ENCODE peak calls at places on chromosome 16, in nine cellular contexts. R, H, M, J, G, I, E, O and F are unnamed samples.
A peak's percentile ranks its signal among the peaks of the same experiment; 100 is the strongest.

GRCh38 chr16:81583893-81584705 is 139.5 kb downstream of the CMIP start:
- DNase-seq in J (no peak), M (peak; percentile 82), H (peak; percentile 76), O (no peak), R (no peak), G (no peak), E (no peak), I (no peak), F (no peak)

GRCh38 chr16:54921229-54921824 is 9.3 kb upstream of the IRX5 start:
- DNase-seq in M (no peak), O (no peak), R (no peak), H (no peak), E (no peak), G (no peak), I (no peak), J (no peak), F (no peak)

GRCh38 chr16:87107221-87107620 is 210.0 kb downstream of the C16orf95 start:
- DNase-seq in E (no peak), H (no peak), J (no peak), I (no peak), G (no peak), M (no peak), O (no peak), R (no peak), F (no peak)

GRCh38 chr16:12089492-12090161 is 113.1 kb downstream of the SNX29 start:
- DNase-seq in I (no peak), E (peak; percentile 67), R (peak; percentile 34), G (no peak), O (peak; percentile 73), H (no peak), M (peak; percentile 81), J (peak; percentile 35), F (no peak)

GRCh38 chr16:85370881-85371651 is 242.1 kb upstream of the GSE1 start:
- DNase-seq in G (no peak), H (no peak), E (peak; percentile 89), M (no peak), R (no peak), J (peak; percentile 76), I (no peak), O (no peak), F (no peak)

GRCh38 chr16:4481526-4481925 is 5.3 kb downstream of the HMOX2 start:
- DNase-seq in O (no peak), R (no peak), G (no peak), H (no peak), E (no peak), I (no peak), J (no peak), M (no peak), F (no peak)

GRCh38 chr16:81885976-81886586 is 107.0 kb downstream of the PLCG2 start:
- DNase-seq in E (no peak), R (peak; percentile 19), H (no peak), G (no peak), J (no peak), M (peak; percentile 16), I (no peak), O (peak; percentile 40), F (no peak)

GRCh38 chr16:4193920-4194319 is 48.0 kb downstream of the SRL start:
- DNase-seq in J (no peak), M (no peak), G (no peak), E (no peak), H (no peak), I (no peak), R (no peak), O (no peak), F (no peak)

GRCh38 chr16:74768239-74768638 is 6.4 kb downstream of the FA2H start:
- DNase-seq in M (no peak), G (no peak), I (no peak), E (no peak), J (no peak), O (no peak), H (no peak), R (no peak), F (no peak)

GRCh38 chr16:72891291-72892227 is 156.4 kb downstream of the ZFHX3 start:
- DNase-seq in I (no peak), E (no peak), R (no peak), M (no peak), J (no peak), H (no peak), G (no peak), O (no peak), F (no peak)

GRCh38 chr16:84786605-84787302 is 33.0 kb upstream of the CRISPLD2 start:
- DNase-seq in G (peak; percentile 55), I (no peak), E (peak; percentile 70), J (no peak), M (no peak), O (no peak), H (no peak), R (peak; percentile 28), F (peak; percentile 27)

GRCh38 chr16:31561698-31562233 is 34.1 kb downstream of the AHSP start:
- DNase-seq in O (no peak), M (no peak), E (no peak), R (no peak), J (no peak), H (no peak), I (no peak), G (no peak), F (no peak)

GRCh38 chr16:27315333-27316037 is 1.7 kb downstream of the IL4R start:
- DNase-seq in J (no peak), M (peak; percentile 65), G (peak; percentile 87), R (peak; percentile 75), I (peak; percentile 46), H (peak; percentile 29), E (peak; percentile 85), O (peak; percentile 89), F (peak; percentile 85)

GRCh38 chr16:73713301-73713700 is 583.3 kb upstream of the PSMD7 start:
- DNase-seq in G (no peak), I (no peak), O (no peak), M (no peak), H (no peak), J (no peak), R (no peak), E (no peak), F (no peak)

GRCh38 chr16:78303946-78304345 is 204.5 kb downstream of the WWOX start:
- DNase-seq in E (no peak), M (no peak), O (no peak), J (no peak), H (no peak), I (no peak), R (no peak), G (no peak), F (no peak)

GRCh38 chr16:87671221-87671620 is 68.9 kb downstream of the JPH3 start:
- DNase-seq in J (no peak), O (no peak), H (no peak), M (no peak), I (no peak), G (no peak), E (no peak), R (no peak), F (no peak)

GRCh38 chr16:49201118-49201517 is 80.5 kb downstream of the CBLN1 start:
- DNase-seq in H (no peak), G (no peak), R (no peak), E (no peak), J (no peak), M (no peak), O (no peak), I (no peak), F (no peak)

GRCh38 chr16:87626401-87626800 is 24.1 kb downstream of the JPH3 start:
- DNase-seq in E (no peak), O (no peak), G (no peak), H (no peak), J (no peak), I (no peak), R (no peak), M (no peak), F (no peak)

GRCh38 chr16:15865742-15866141 is 8.9 kb upstream of the MYH11 start:
- DNase-seq in H (no peak), G (no peak), O (no peak), J (no peak), R (no peak), M (peak; percentile 73), E (no peak), I (no peak), F (no peak)

GRCh38 chr16:83666449-83666848 is 141.3 kb upstream of the HSBP1 start:
- DNase-seq in E (no peak), J (no peak), M (no peak), O (no peak), H (no peak), G (no peak), I (no peak), R (no peak), F (no peak)

GRCh38 chr16:46883353-46883689 is 841 bp upstream of the GPT2 start:
- DNase-seq in J (no peak), E (no peak), R (no peak), I (no peak), O (no peak), H (no peak), G (no peak), M (no peak), F (no peak)
- TF ChIP-seq POLR2A in J (no peak), E (no peak), R (no peak), I (no peak), O (no peak), H (no peak), G (no peak), M (no peak), F (no peak)

GRCh38 chr16:88943741-88944140 is 33.3 kb downstream of the CBFA2T3 start:
- DNase-seq in E (no peak), O (no peak), M (no peak), R (no peak), G (no peak), I (no peak), H (peak; percentile 16), J (no peak), F (no peak)
- H3K27me3 ChIP-seq in E (peaks cover 40% of the 10 kb centered on the region), O (peaks cover 27% of the 10 kb centered on the region), M (peaks cover 70% of the 10 kb centered on the region), R (no peaks in the 10 kb centered on the region), G (peaks cover 54% of the 10 kb centered on the region), I (peaks cover 8% of the 10 kb centered on the region), H (peaks cover 17% of the 10 kb centered on the region), J (no peaks in the 10 kb centered on the region), F (peaks cover 12% of the 10 kb centered on the region)

GRCh38 chr16:6446370-6446769 is 886.3 kb upstream of the RBFOX1 start:
- DNase-seq in R (no peak), J (no peak), M (no peak), G (no peak), H (no peak), E (no peak), O (no peak), I (no peak), F (no peak)
- TF ChIP-seq CTCF in R (no peak), J (no peak), M (no peak), G (no peak), H (no peak), E (no peak), O (no peak), I (no peak), F (no peak)

DNA sequence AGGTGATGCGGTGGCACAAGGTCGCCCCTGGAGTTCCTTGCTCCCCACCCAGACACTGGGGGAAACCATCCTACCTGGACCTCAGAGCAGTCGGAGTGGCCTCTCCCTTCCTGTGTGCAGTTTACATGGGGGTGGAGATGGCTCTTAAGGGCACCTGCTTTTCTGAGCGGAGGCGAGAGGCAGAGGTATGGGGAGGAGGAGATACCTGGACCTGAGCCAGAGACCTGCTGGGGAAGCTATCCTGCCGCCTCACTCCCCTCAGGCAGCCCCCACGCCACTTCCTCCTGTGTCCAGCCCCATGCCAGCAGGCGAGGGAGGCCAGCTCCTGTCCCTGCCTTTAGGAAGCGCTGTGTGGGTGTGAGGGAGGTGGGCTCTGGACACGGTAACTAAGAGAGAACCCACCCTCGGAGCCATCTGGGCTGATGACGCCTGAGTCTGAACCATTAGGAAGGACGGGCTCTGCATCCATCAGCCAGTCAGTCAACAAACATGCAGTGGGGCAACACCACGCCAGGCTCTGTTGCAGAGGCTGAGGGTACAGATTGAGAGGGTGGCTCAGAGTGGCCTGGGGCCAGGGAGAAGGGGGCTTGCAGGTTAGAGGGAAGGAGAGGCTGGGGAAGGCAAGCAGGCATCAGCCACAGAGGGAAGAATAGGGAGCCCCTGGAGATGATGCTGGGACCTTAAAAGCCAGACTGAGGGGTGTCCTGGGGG is 1.2 kb downstream of the CORO1A start:
- DNase-seq in E (peak; percentile 71), I (peak; percentile 32), J (no peak), H (peak; percentile 38), O (no peak), G (peak; percentile 67), M (no peak), R (peak; percentile 31), F (peak; percentile 73)
- TF ChIP-seq POLR2A in E (no peak), I (no peak), J (no peak), H (no peak), O (no peak), G (no peak), M (no peak), R (no peak), F (no peak)